ENCODE peak calls at places on chromosome 6, in eight cellular contexts. E is AG04450; N is CD8-positive, alpha-beta T cell; M is transverse colon; P is left ventricle myocardium inferior; C is sigmoid colon; J is endothelial cell of umbilical vein; G is pancreas. Z is an unnamed sample.

GRCh38 chr6:144283781-144284473 is 1.2 kb upstream of the UTRN start:
- DNase-seq in E (no peak), N (no peak), M (no peak), P (no peak), C (no peak), J (peak; percentile 64), G (no peak), Z (no peak)

GRCh38 chr6:132673376-132674094 is 14.6 kb upstream of the TAAR1 start:
- DNase-seq in E (no peak), N (no peak), M (peak; percentile 12), P (no peak), C (no peak), J (no peak), G (no peak), Z (no peak)

GRCh38 chr6:131510094-131510493 is 62.9 kb upstream of the ARG1 start:
- DNase-seq in E (no peak), N (no peak), M (peak; percentile 34), P (no peak), C (no peak), J (no peak), G (no peak), Z (no peak)

GRCh38 chr6:74115674-74116073 is 419.7 kb downstream of the CD109 start:
- DNase-seq in E (no peak), N (no peak), M (no peak), P (no peak), C (no peak), J (no peak), G (no peak), Z (no peak)

GRCh38 chr6:139588734-139589418 is 214.4 kb upstream of the CITED2 start:
- DNase-seq in E (peak; percentile 81), N (no peak), M (no peak), P (no peak), C (no peak), J (no peak), G (no peak), Z (no peak)

GRCh38 chr6:12968290-12968689 is 251.7 kb downstream of the PHACTR1 start:
- DNase-seq in E (no peak), N (no peak), M (no peak), P (no peak), C (no peak), J (no peak), G (no peak), Z (no peak)

GRCh38 chr6:2999005-2999620 is 581 bp upstream of the NQO2 start:
- DNase-seq in E (no peak), N (peak; percentile 35), M (peak; percentile 80), P (no peak), C (no peak), J (no peak), G (no peak), Z (no peak)

GRCh38 chr6:150721411-150722266 is 122.0 kb downstream of the PLEKHG1 start:
- DNase-seq in E (no peak), N (no peak), M (no peak), P (no peak), C (no peak), J (no peak), G (no peak), Z (no peak)

GRCh38 chr6:47714802-47715201 is 16.4 kb downstream of the ADGRF4 start:
- DNase-seq in E (no peak), N (no peak), M (no peak), P (no peak), C (no peak), J (no peak), G (no peak), Z (no peak)

GRCh38 chr6:167848783-167849182 is 22.1 kb downstream of the AFDN start:
- DNase-seq in E (no peak), N (no peak), M (no peak), P (no peak), C (no peak), J (no peak), G (no peak), Z (no peak)

GRCh38 chr6:39365281-39366074 is 43.0 kb upstream of the KCNK16 start:
- DNase-seq in E (no peak), N (no peak), M (no peak), P (no peak), C (no peak), J (no peak), G (no peak), Z (no peak)

GRCh38 chr6:31585531-31585930 is 546 bp upstream of the LST1 start:
- DNase-seq in E (no peak), N (peak; percentile 51), M (no peak), P (no peak), C (no peak), J (no peak), G (no peak), Z (no peak)

GRCh38 chr6:34284563-34285545 is 36.0 kb upstream of the SMIM29 start:
- DNase-seq in E (peak; percentile 32), N (no peak), M (peak; percentile 31), P (peak; percentile 70), C (peak; percentile 78), J (peak; percentile 48), G (no peak), Z (peak; percentile 12)

GRCh38 chr6:73700060-73700459 is 4.1 kb downstream of the CD109 start:
- DNase-seq in E (no peak), N (no peak), M (no peak), P (no peak), C (no peak), J (no peak), G (no peak), Z (no peak)

DNA sequence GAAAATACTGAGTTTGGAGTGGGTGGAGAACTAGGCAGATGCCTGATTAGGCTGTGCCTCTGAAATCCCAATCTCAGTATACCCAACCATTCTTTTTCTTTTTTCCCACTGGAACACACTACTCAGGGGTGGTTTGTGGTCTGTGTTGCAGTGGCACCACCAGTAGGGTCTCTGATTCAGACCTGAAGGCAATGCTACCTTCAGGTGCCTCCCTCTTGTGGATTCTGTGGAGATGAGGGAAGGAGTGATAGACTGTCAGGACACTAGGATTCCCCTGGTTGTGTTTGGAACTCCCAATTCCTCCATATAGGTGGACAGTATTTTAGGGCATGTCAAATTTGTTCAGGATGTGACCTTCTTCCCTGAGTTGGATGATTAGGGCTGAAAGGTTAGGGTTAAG is 47.4 kb upstream of the SYNCRIP start:
- DNase-seq in E (no peak), N (no peak), M (no peak), P (no peak), C (no peak), J (no peak), G (no peak), Z (no peak)
- TF ChIP-seq CTCF in E (no peak), N (no peak), M (no peak), P (no peak), C (no peak), J (no peak), G (no peak), Z (no peak)

GRCh38 chr6:169894377-169894960 is 143.0 kb downstream of the ERMARD start:
- DNase-seq in E (no peak), N (no peak), M (no peak), P (no peak), C (no peak), J (no peak), G (no peak), Z (no peak)

GRCh38 chr6:169896826-169897456 is 145.5 kb downstream of the ERMARD start:
- DNase-seq in E (no peak), N (no peak), M (no peak), P (no peak), C (no peak), J (no peak), G (no peak), Z (no peak)

GRCh38 chr6:169893624-169894023 is 142.2 kb downstream of the ERMARD start:
- DNase-seq in E (no peak), N (no peak), M (no peak), P (no peak), C (no peak), J (no peak), G (no peak), Z (no peak)

GRCh38 chr6:169895926-169896761 is 144.7 kb downstream of the ERMARD start:
- DNase-seq in E (no peak), N (no peak), M (no peak), P (no peak), C (no peak), J (no peak), G (no peak), Z (no peak)

DNA sequence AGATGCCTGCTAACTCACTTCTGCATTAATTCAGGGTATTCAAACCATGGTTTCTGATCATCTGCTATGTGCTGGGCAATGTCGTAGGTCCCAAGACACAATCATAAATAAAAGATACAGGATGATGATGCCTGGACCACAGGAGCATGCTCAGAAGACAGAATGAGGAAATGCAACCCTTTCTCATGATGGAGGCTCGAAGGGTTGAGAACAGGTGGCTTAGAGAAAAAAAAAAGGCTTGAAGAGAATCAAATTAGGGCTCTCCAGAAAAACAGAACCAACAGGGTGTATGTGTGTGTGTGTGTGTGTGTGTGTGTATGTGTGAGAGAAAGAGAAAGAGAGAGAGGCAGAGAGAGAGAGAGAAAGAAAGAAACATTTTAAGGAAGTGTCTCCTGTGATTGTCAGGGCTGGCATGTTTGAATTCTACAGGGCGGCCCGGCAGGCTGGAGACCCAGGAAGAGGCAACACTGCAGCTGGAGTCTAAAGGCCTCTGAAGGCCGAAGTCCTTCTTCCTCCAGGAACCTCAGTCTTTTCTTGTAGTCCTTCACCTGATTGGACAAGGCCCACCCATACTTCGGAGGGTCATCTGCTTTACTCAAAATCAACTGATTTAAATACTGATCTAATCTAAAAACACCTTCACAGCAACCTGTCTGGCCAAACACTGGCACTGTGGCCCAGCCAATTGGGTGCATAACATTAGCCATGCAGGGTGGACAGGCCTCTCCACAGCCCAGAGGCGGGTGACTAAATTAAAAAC is 143.8 kb downstream of the ERMARD start:
- DNase-seq in E (no peak), N (no peak), M (no peak), P (no peak), C (no peak), J (no peak), G (no peak), Z (no peak)
- H3K27me3 ChIP-seq in E (no peaks in the 10 kb centered on the region), N (no peaks in the 10 kb centered on the region), M (no peaks in the 10 kb centered on the region), P (peaks cover 10% of the 10 kb centered on the region), C (no peaks in the 10 kb centered on the region), J (no peaks in the 10 kb centered on the region), G (no peaks in the 10 kb centered on the region), Z (no peaks in the 10 kb centered on the region)

DNA sequence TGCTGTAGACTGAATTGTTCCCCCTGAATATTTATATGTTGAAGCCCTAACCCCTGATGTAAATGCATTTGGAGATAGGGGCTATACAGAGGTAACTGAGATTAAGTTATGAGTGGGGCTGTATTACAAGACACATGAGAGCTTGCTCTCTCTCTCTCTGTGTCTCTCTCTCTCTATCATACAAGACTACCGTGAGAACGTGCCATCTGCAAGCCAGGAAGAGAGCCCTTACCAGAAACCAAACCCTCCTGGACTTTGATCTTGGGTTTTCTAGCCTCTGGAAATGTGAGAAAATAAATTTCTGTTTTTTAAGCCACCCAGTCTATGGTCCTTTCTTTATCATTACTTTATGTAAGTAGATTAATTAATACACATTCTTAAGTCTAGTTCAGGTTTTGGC is 249.3 kb upstream of the MAN1A1 start:
- DNase-seq in E (no peak), N (no peak), M (no peak), P (no peak), C (no peak), J (no peak), G (peak; percentile 65), Z (no peak)
- TF ChIP-seq CTCF in E (no peak), N (no peak), M (no peak), P (no peak), C (no peak), J (no peak), G (no peak), Z (no peak)

DNA sequence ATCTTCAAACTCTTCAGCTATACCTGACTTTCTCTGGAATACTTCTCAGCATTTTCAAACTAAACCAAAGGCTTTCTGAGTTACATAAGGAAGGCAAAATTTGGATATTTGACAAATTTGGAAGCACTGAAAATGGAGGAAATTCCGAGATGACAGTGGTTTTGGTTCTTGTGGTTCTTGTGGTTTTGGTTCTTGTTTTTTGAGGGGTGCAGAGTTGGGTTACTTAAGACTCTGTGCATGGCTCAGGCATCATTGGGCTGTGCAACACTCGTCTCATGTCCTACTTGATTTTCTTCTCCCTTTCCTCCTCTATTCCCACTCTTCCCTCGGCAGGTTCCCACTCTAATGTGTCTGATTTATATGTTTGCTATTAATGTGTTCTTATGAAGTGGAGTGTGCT is 78.0 kb downstream of the SLC22A3 start:
- DNase-seq in E (no peak), N (no peak), M (no peak), P (no peak), C (no peak), J (no peak), G (no peak), Z (no peak)
- H3K27me3 ChIP-seq in E (peaks cover 2% of the 10 kb centered on the region), N (peaks cover 4% of the 10 kb centered on the region), M (no peaks in the 10 kb centered on the region), P (no peaks in the 10 kb centered on the region), C (no peaks in the 10 kb centered on the region), J (no peaks in the 10 kb centered on the region), G (no peaks in the 10 kb centered on the region), Z (no peaks in the 10 kb centered on the region)

Z was measured in thyroid gland.